ENCODE peak calls at places on chromosome X, in four cellular contexts. U is NCI-H1105, C is NCI-H2081, H is activated gamma-delta T cell treated with Interleukin-2 at 50 U/mL for 16 hours. A is an unnamed sample.

GRCh38 chrX:104310084-104310483 is 55.4 kb upstream of the ESX1 start:
- DNase-seq in C (no peak), H (no peak), U (no peak), A (no peak)

GRCh38 chrX:130719399-130719798 is 183.6 kb downstream of the ENOX2 start:
- DNase-seq in C (no peak), U (no peak), H (no peak), A (no peak)

GRCh38 chrX:65744965-65745364 is 77.5 kb downstream of the MSN start:
- DNase-seq in C (no peak), U (no peak), H (no peak), A (no peak)

GRCh38 chrX:19577181-19577810 is 62.0 kb upstream of the MAP3K15 start:
- DNase-seq in C (no peak), H (no peak), U (no peak), A (no peak)

GRCh38 chrX:120262781-120263719 is 12.4 kb downstream of the ZBTB33 start:
- DNase-seq in H (no peak), U (no peak), C (no peak), A (no peak)

GRCh38 chrX:46849933-46850332 is 13.1 kb downstream of the RP2 start:
- DNase-seq in U (no peak), H (no peak), C (no peak), A (no peak)

GRCh38 chrX:134236690-134237362 is at the start of gene CCDC160:
- DNase-seq in U (no peak), C (no peak), H (no peak), A (no peak)

GRCh38 chrX:18617351-18617750 is 54.6 kb downstream of the RS1 start:
- DNase-seq in U (no peak), C (no peak), H (no peak), A (no peak)

GRCh38 chrX:104566921-104567501 is 1.0 kb downstream of the IL1RAPL2 start:
- DNase-seq in H (no peak), C (no peak), U (no peak), A (no peak)

GRCh38 chrX:96453139-96453538 is 231.5 kb upstream of the DIAPH2 start:
- DNase-seq in C (no peak), U (no peak), H (no peak), A (no peak)

GRCh38 chrX:13719192-13719856 is 15.1 kb downstream of the TRAPPC2 start:
- DNase-seq in H (peak), C (no peak), U (no peak), A (no peak)

GRCh38 chrX:40323977-40324376 is 226.2 kb upstream of the BCOR start:
- DNase-seq in H (no peak), C (no peak), U (no peak), A (no peak)

A was measured in naive thymus-derived CD8-positive, alpha-beta T cell.